ENCODE peak calls at places on chromosomes 13 and 19, in four cellular contexts. S is kidney, V is astrocyte of the hippocampus, W is right cardiac atrium. X is an unnamed sample.

GRCh38 chr13:30388401-30389283 is 33.7 kb upstream of the UBE2L5 start:
- DNase-seq in W (peak), V (no peak), S (no peak), X (no peak)

GRCh38 chr13:37134411-37135041 is 29.1 kb upstream of the CSNK1A1L start:
- DNase-seq in S (no peak), W (no peak), V (peak), X (no peak)

GRCh38 chr13:110702591-110703526 is 3.1 kb downstream of the CARS2 start:
- DNase-seq in W (no peak), V (no peak), S (no peak), X (no peak)

GRCh38 chr13:76723551-76724232 is 162.5 kb downstream of the KCTD12 start:
- DNase-seq in S (no peak), V (peak), W (no peak), X (no peak)

GRCh38 chr19:33413426-33413725 is 39.9 kb downstream of the CEBPG start:
- DNase-seq in S (peak), W (peak), V (no peak), X (no peak)

GRCh38 chr19:17090501-17091074 is 15.0 kb downstream of the MYO9B start:
- DNase-seq in W (no peak), S (no peak), V (no peak), X (no peak)

GRCh38 chr13:41054919-41055619 is 6.2 kb upstream of the WBP4 start:
- DNase-seq in W (no peak), V (no peak), S (no peak), X (no peak)

GRCh38 chr13:49247722-49248432 is at the start of gene CDADC1:
- DNase-seq in V (peak), S (peak), W (peak), X (peak)

X was measured in chondrocyte.